ENCODE peak calls at places on chromosomes 12 and 14, in nine cellular contexts. H is neuronal stem cell; Q is activated effector memory CD4-positive, alpha-beta T cell treated with anti-CD3 and anti-CD28 coated beads, Interleukin-2, amount 50 U/mL, for 16 hours; I is WERI-Rb-1; A is stimulated activated CD8-positive, alpha-beta memory T cell treated with anti-CD3 and anti-CD28 coated beads, Interleukin-7, amount 100 ng/mL, for 24 hours; W is CD8-positive, alpha-beta T cell; S is D341Med; V is endothelial cell; O is BE2C. R is an unnamed sample.

GRCh38 chr12:105665366-105665765 is 334.9 kb downstream of the C12orf75 start:
- DNase-seq in H (no peak), Q (no peak), I (no peak), A (no peak), W (no peak), S (no peak), V (no peak), O (no peak), R (no peak)

GRCh38 chr12:41653386-41654110 is 465.4 kb downstream of the PDZRN4 start:
- DNase-seq in H (no peak), Q (no peak), I (no peak), A (no peak), W (no peak), S (no peak), V (no peak), O (no peak), R (no peak)

GRCh38 chr14:54597795-54598443 is 31.0 kb downstream of the SAMD4A start:
- DNase-seq in H (no peak), Q (no peak), I (peak; percentile 22), A (no peak), W (no peak), S (no peak), V (no peak), O (no peak), R (no peak)

GRCh38 chr14:104086661-104087461 is 1.4 kb downstream of the ASPG start:
- DNase-seq in H (no peak), Q (peak; percentile 57), I (no peak), A (no peak), W (no peak), S (no peak), V (peak; percentile 4), O (peak; percentile 6), R (peak; percentile 57)

GRCh38 chr12:27652174-27652763 is 44.0 kb upstream of the REP15 start:
- DNase-seq in H (peak; percentile 79), Q (no peak), I (peak; percentile 56), A (no peak), W (no peak), S (peak; percentile 60), V (peak; percentile 73), O (peak; percentile 72), R (no peak)

GRCh38 chr14:50608302-50608851 is 48.4 kb downstream of the ATL1 start:
- DNase-seq in H (no peak), Q (no peak), I (no peak), A (no peak), W (no peak), S (no peak), V (no peak), O (no peak), R (no peak)

GRCh38 chr12:33813536-33813935 is 208.8 kb upstream of the ALG10 start:
- DNase-seq in H (no peak), Q (no peak), I (no peak), A (no peak), W (no peak), S (no peak), V (no peak), O (no peak), R (no peak)

GRCh38 chr14:31927348-31927826 is 149.7 kb upstream of the ARHGAP5 start:
- DNase-seq in H (no peak), Q (no peak), I (no peak), A (no peak), W (no peak), S (no peak), V (no peak), O (no peak), R (no peak)

GRCh38 chr12:114013601-114014345 is 47.6 kb upstream of the RBM19 start:
- DNase-seq in H (peak; percentile 51), Q (no peak), I (no peak), A (no peak), W (no peak), S (no peak), V (peak; percentile 41), O (peak; percentile 23), R (no peak)

GRCh38 chr12:32025906-32026305 is 66.7 kb downstream of the RESF1 start:
- DNase-seq in H (no peak), Q (peak; percentile 74), I (no peak), A (no peak), W (peak; percentile 64), S (no peak), V (no peak), O (no peak), R (no peak)

GRCh38 chr12:94714378-94714777 is 64.0 kb upstream of the TMCC3 start:
- DNase-seq in H (no peak), Q (no peak), I (no peak), A (no peak), W (no peak), S (no peak), V (no peak), O (no peak), R (no peak)

GRCh38 chr14:80350707-80351106 is 139.4 kb upstream of the DIO2 start:
- DNase-seq in H (no peak), Q (no peak), I (no peak), A (no peak), W (no peak), S (no peak), V (no peak), O (no peak), R (no peak)

GRCh38 chr12:127052491-127053232 is 1214.3 kb upstream of the TMEM132C start:
- DNase-seq in H (no peak), Q (no peak), I (no peak), A (no peak), W (no peak), S (no peak), V (no peak), O (no peak), R (no peak)

GRCh38 chr14:49218436-49219092 is 367.6 kb downstream of the RPS29 start:
- DNase-seq in H (no peak), Q (no peak), I (no peak), A (no peak), W (no peak), S (no peak), V (no peak), O (no peak), R (no peak)

GRCh38 chr14:68522510-68523325 is 270.1 kb downstream of the ZFP36L1 start:
- DNase-seq in H (peak; percentile 86), Q (no peak), I (no peak), A (no peak), W (no peak), S (no peak), V (no peak), O (no peak), R (peak; percentile 26)